ENCODE peak calls at places on chromosomes 1 and 21, in eight cellular contexts. C is tibial artery; R is fibroblast of pulmonary artery; A is DND-41; L is uterus; E is CD4-positive, alpha-beta T cell; H is esophagus squamous epithelium; S is nephron progenitor cell. X is an unnamed sample.

GRCh38 chr1:36322085-36322785 is 1.2 kb downstream of the EVA1B start:
- DNase-seq in L (peak), S (peak), A (no peak), C (no peak), H (no peak), R (peak), E (no peak), X (no peak)

GRCh38 chr1:230335861-230336549 is 90.1 kb downstream of the PGBD5 start:
- DNase-seq in S (no peak), C (no peak), E (no peak), L (no peak), H (no peak), A (no peak), R (peak), X (no peak)

GRCh38 chr1:39539252-39539790 is 37.3 kb downstream of the PABPC4 start:
- DNase-seq in A (peak), R (peak), C (peak), H (no peak), E (no peak), L (peak), S (peak), X (peak)

GRCh38 chr1:227892930-227893695 is 54.6 kb downstream of the WNT9A start:
- DNase-seq in C (peak), L (no peak), A (no peak), H (no peak), R (no peak), S (no peak), E (peak), X (peak)

GRCh38 chr21:42176864-42177263 is 42.1 kb upstream of the ABCG1 start:
- DNase-seq in C (no peak), A (no peak), R (no peak), S (no peak), L (no peak), E (no peak), H (no peak), X (no peak)

GRCh38 chr1:147849097-147849873 is 53.3 kb upstream of the GJA8 start:
- DNase-seq in R (peak), S (no peak), L (no peak), C (no peak), E (no peak), A (no peak), H (no peak), X (no peak)

GRCh38 chr1:227726318-227726717 is 8.8 kb downstream of the JMJD4 start:
- DNase-seq in S (no peak), E (no peak), L (no peak), H (no peak), C (no peak), R (no peak), A (no peak), X (no peak)

GRCh38 chr1:246588322-246588721 is 22.1 kb downstream of the CNST start:
- DNase-seq in S (no peak), H (no peak), E (no peak), C (no peak), A (no peak), L (no peak), R (peak), X (no peak)

GRCh38 chr21:46065215-46065992 is 32.5 kb upstream of the COL6A2 start:
- DNase-seq in A (peak), E (no peak), S (no peak), L (peak), C (peak), H (no peak), R (peak), X (no peak)

GRCh38 chr1:167435484-167435883 is 82.8 kb downstream of the CD247 start:
- DNase-seq in R (no peak), A (no peak), C (no peak), L (no peak), H (no peak), S (no peak), E (no peak), X (no peak)

GRCh38 chr1:34163792-34164509 is 1.1 kb downstream of the CSMD2 start:
- DNase-seq in L (no peak), E (no peak), R (no peak), A (no peak), H (no peak), C (no peak), S (peak), X (no peak)

GRCh38 chr1:46218443-46218842 is 15.3 kb downstream of the LURAP1 start:
- DNase-seq in C (no peak), L (no peak), S (no peak), R (no peak), H (no peak), A (no peak), E (no peak), X (no peak)

GRCh38 chr1:145997156-145998023 is 1.0 kb upstream of the TXNIP start:
- DNase-seq in R (no peak), A (peak), L (peak), C (peak), H (no peak), E (peak), S (peak), X (no peak)

GRCh38 chr21:42037943-42038342 is 27.8 kb upstream of the ZBTB21 start:
- DNase-seq in S (no peak), R (no peak), L (no peak), A (no peak), H (no peak), C (no peak), E (no peak), X (no peak)

GRCh38 chr1:160550572-160551034 is 27.5 kb upstream of the SLAMF6 start:
- DNase-seq in R (no peak), H (no peak), A (peak), S (no peak), E (peak), L (no peak), C (no peak), X (no peak)
- TF ChIP-seq CTCF in R (no peak), H (peak), A (peak), S (no peak), E (peak), L (no peak), C (no peak), X (peak)

GRCh38 chr1:156075158-156075557 is 7.1 kb downstream of the MEX3A start:
- DNase-seq in R (no peak), A (no peak), H (no peak), S (no peak), E (no peak), C (no peak), L (no peak), X (no peak)
- TF ChIP-seq CTCF in R (no peak), A (no peak), H (no peak), S (no peak), E (no peak), C (no peak), L (no peak), X (no peak)

DNA sequence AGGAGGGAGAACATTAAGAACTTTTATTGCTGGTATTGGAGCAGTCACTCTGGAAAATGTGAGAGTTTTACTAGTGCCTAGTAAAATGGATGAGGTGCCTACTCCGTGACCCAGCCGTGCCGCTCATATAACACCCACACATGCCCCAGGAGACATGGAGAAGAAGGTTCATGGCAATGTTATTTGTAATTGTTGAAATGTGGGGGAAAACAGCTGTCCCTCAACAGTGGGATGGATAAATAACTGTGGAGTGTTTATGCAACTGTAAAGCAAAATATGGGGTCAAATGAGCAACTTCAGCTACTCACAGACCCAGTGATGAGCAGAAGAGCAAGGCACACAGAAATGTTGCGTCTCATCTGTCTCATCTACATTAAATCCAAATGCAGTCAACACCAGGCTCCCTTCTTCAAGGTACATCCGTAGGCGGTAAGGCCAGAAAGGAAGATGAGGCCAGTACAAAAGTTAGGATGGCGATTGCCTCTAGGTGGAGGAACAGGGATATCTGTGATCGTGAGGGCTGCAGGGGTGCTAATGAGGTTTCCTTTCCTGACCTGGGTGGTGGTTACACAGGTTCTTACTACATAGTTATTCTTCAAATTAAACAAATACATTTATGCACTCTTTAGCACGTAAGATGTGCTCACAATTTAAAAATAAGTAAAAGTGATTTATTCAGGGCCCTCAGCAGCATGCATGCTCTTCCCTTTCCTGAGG is 1.3 kb upstream of the MYBPH start:
- DNase-seq in A (no peak), C (no peak), H (no peak), E (no peak), S (no peak), R (no peak), L (no peak), X (no peak)
- TF ChIP-seq CTCF in A (no peak), C (no peak), H (no peak), E (no peak), S (no peak), R (no peak), L (no peak), X (no peak)

DNA sequence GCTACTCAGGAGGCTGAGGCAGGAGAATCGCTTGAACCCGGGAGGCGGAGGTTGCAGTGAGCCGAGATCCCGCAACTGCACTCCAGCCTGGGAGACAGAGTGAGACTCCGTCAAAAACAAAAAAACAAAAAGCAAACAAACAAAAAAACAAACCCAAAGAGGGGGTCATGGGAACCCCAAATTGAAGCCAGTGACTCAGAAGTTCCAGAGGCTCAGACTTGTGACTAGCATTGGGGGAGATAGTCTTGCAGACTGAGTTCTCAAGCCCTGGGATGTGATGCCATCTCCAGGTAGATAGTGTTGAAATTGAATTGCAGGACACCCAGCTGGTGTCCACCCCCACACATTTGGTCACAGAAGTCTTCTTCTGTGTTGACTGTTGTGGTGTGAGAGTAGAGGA is 24.9 kb upstream of the ENO1 start:
- DNase-seq in C (no peak), H (no peak), L (no peak), R (peak), A (no peak), E (no peak), S (no peak), X (no peak)
- TF ChIP-seq CTCF in C (no peak), H (no peak), L (no peak), R (no peak), A (no peak), E (no peak), S (no peak), X (no peak)

GRCh38 chr1:86150553-86151055 is 6.0 kb downstream of the COL24A1 start:
- DNase-seq in R (peak), E (no peak), L (no peak), C (no peak), H (no peak), A (no peak), S (no peak), X (no peak)

GRCh38 chr1:86149591-86149990 is 7.0 kb downstream of the COL24A1 start:
- DNase-seq in R (no peak), C (no peak), L (no peak), H (no peak), E (no peak), A (no peak), S (no peak), X (no peak)

GRCh38 chr1:86151427-86151826 is 5.1 kb downstream of the COL24A1 start:
- DNase-seq in C (no peak), R (peak), L (no peak), S (no peak), H (no peak), A (no peak), E (no peak), X (no peak)

DNA sequence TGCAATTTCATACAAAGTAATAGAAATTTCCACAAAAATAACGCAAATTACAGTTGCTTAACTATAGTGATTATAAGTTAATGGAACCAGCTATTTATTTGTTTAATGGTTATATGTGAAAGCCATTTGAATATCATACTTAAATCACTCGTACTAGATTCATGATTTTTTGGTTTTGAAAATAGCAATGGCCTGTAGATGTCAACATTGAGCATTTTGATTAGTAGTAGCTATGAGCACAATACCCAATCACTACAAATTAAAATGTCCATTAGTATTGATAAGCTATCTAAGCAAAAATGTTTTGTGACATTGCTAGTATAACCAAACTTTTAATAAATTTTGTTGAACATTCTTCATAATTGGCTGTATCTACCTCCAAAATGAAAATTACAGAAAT is 10.0 kb downstream of the COL24A1 start:
- DNase-seq in E (no peak), H (no peak), R (no peak), L (no peak), S (no peak), A (no peak), C (no peak), X (no peak)
- TF ChIP-seq CTCF in E (no peak), H (no peak), R (peak), L (no peak), S (no peak), A (peak), C (no peak), X (no peak)

GRCh38 chr1:222798111-222798510 is 16.7 kb upstream of the DISP1 start:
- DNase-seq in A (peak), S (no peak), C (no peak), E (no peak), H (no peak), R (peak), L (no peak), X (no peak)

GRCh38 chr1:222798975-222799374 is 15.9 kb upstream of the DISP1 start:
- DNase-seq in C (no peak), H (no peak), L (no peak), S (no peak), A (no peak), E (no peak), R (no peak), X (no peak)

GRCh38 chr1:222792744-222793143 is 22.1 kb upstream of the DISP1 start:
- DNase-seq in E (no peak), A (no peak), R (peak), C (no peak), S (no peak), L (no peak), H (no peak), X (no peak)

GRCh38 chr1:222791006-222791710 is 23.7 kb upstream of the DISP1 start:
- DNase-seq in A (no peak), S (no peak), H (no peak), C (no peak), E (no peak), R (peak), L (no peak), X (no peak)

GRCh38 chr1:222794656-222795474 is 20.0 kb upstream of the DISP1 start:
- DNase-seq in S (no peak), H (no peak), A (no peak), R (no peak), E (no peak), C (no peak), L (no peak), X (no peak)
- TF ChIP-seq CTCF in S (no peak), H (no peak), A (no peak), R (peak), E (no peak), C (no peak), L (no peak), X (no peak)

GRCh38 chr1:192737311-192737710 is 71.5 kb upstream of the RGS2 start:
- DNase-seq in A (no peak), R (no peak), H (no peak), S (no peak), C (no peak), E (no peak), L (no peak), X (no peak)

GRCh38 chr1:192729500-192729899 is 79.3 kb upstream of the RGS2 start:
- DNase-seq in S (no peak), A (no peak), H (no peak), L (no peak), E (no peak), R (no peak), C (no peak), X (no peak)

GRCh38 chr1:192735298-192735697 is 73.5 kb upstream of the RGS2 start:
- DNase-seq in C (no peak), R (no peak), A (no peak), L (no peak), S (no peak), H (no peak), E (no peak), X (no peak)

GRCh38 chr1:192730206-192730605 is 78.6 kb upstream of the RGS2 start:
- DNase-seq in A (no peak), L (no peak), S (no peak), C (no peak), H (no peak), R (peak), E (no peak), X (no peak)

GRCh38 chr1:192732787-192733186 is 76.1 kb upstream of the RGS2 start:
- DNase-seq in R (no peak), L (no peak), H (no peak), S (no peak), A (peak), E (no peak), C (no peak), X (no peak)
- TF ChIP-seq CTCF in R (peak), L (no peak), H (no peak), S (no peak), A (peak), E (no peak), C (no peak), X (peak)

DNA sequence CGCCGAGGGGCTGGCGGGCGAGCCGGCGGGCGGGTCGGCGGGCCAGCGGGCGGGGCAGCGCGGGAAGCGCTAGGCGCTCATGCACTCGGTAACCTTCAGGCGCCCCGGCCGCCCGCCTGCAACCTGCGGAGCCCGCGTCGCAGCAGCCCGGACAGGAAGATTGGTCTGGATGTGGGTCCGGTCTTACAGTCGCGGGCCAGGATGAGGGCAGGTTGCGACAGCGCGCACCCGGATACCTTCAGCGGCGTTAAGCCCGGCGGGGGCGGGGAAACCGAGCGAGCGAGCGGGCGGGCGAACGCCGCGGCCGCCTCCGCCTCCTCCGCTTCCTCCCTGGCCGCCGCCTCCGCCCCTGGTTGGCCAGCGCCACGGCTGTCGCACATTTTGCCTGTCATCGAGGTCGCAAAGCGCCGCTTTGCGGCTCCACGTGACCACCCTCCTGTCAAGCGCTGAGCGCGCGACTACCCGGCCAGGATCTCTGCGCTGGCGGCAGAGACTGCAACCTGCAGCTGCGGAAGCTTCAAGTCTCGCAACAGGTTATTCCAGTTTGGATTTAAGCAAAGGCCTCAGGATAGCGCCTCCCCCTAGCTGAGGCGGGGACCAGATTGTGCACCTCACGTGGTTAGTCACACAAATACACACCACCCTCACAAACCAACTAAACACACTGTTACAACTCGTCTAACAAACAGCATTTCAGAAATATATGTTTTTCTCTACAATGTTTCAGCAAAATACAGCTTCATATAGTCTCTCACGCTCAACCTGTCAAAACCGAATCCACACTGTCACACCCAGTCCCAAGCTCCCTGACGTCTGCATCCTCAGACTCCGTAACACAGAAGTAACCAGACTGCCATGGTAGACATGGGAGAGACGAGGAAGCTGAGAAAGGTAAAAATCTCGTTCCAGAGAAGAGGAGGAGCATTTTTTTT is at the start of gene FAF1:
- DNase-seq in C (peak), S (peak), L (peak), E (peak), A (peak), H (peak), R (peak), X (peak)
- TF ChIP-seq CTCF in C (peak), S (no peak), L (peak), E (no peak), A (peak), H (peak), R (peak), X (no peak)

DNA sequence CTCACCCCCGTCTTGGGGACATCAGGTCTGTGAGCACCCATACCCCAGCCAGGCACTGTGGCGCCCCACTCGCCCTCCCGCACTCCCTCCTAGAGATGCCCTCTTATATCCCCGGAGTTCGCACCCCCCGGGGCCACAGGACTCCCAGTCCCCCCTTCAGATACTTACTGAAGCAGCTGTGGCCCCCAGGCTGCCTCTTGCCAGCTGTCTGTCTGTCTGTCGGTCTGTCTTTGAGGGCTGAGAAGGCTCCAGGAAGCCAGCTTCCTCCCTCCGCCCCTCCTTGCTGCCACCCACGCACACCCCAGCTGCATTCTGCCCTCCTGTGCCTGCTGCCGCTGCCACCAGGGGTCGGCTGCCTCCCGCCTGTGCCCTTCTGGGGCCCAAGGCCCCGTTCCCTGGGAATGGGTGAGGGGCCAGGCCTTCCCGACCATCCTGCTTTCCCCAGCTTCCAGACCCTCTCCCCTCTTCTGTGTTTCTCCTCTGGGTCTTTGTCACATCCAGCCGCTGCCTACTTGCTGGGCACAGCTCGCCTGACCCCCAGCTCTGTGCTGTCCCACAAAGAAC is at the start of gene PTPN7:
- DNase-seq in R (no peak), E (peak), L (no peak), S (no peak), A (peak), H (no peak), C (no peak), X (peak)
- TF ChIP-seq CTCF in R (no peak), E (peak), L (no peak), S (no peak), A (peak), H (no peak), C (no peak), X (peak)

GRCh38 chr1:95916616-95917015 is 682.6 kb downstream of the RWDD3 start:
- DNase-seq in A (no peak), E (no peak), C (no peak), S (no peak), R (peak), L (no peak), H (no peak), X (no peak)
- TF ChIP-seq CTCF in A (peak), E (no peak), C (no peak), S (peak), R (peak), L (peak), H (no peak), X (no peak)